ENCODE peak calls at places on chromosomes 12 and 14, in eight cellular contexts. I, H, L, W, F, D, G and O are unnamed samples.

GRCh38 chr12:6635375-6635855 is 344 bp downstream of the LPAR5 start:
- DNase-seq in D (no peak), H (peak; percentile 42), L (no peak), F (no peak), G (peak; percentile 35), W (no peak), I (no peak), O (no peak)

GRCh38 chr14:70130498-70130897 is 58.3 kb downstream of the SLC8A3 start:
- DNase-seq in L (no peak), H (no peak), D (no peak), I (no peak), G (no peak), W (no peak), F (no peak), O (no peak)

GRCh38 chr12:80857311-80857710 is 80.4 kb downstream of the LIN7A start:
- DNase-seq in F (no peak), H (no peak), W (no peak), G (no peak), I (no peak), L (no peak), D (peak; percentile 84), O (no peak)

GRCh38 chr12:82912406-82912805 is 225.7 kb downstream of the TMTC2 start:
- DNase-seq in H (no peak), D (peak; percentile 44), L (no peak), W (no peak), F (no peak), G (no peak), I (no peak), O (no peak)

GRCh38 chr12:46268349-46268616 is 560 bp downstream of the SLC38A1 start:
- DNase-seq in F (no peak), D (no peak), G (no peak), L (no peak), I (no peak), H (no peak), W (no peak), O (no peak)

GRCh38 chr12:89665556-89665955 is 43.1 kb downstream of the ATP2B1 start:
- DNase-seq in G (no peak), F (no peak), D (no peak), L (peak; percentile 5), I (no peak), H (no peak), W (no peak), O (no peak)

GRCh38 chr12:32171211-32171610 is 64.6 kb downstream of the BICD1 start:
- DNase-seq in F (no peak), L (no peak), H (no peak), D (no peak), G (no peak), W (no peak), I (no peak), O (no peak)

GRCh38 chr14:89477391-89477790 is 60.4 kb upstream of the FOXN3 start:
- DNase-seq in H (no peak), L (no peak), F (peak; percentile 75), I (no peak), W (no peak), G (no peak), D (no peak), O (no peak)

GRCh38 chr12:66742508-66743367 is 63.9 kb upstream of the GRIP1 start:
- DNase-seq in W (no peak), I (no peak), H (peak; percentile 39), G (no peak), D (no peak), L (no peak), F (no peak), O (peak; percentile 26)

GRCh38 chr12:115619889-115620288 is 657.6 kb downstream of the MED13L start:
- DNase-seq in I (no peak), W (no peak), D (no peak), L (no peak), G (no peak), H (no peak), F (no peak), O (no peak)

GRCh38 chr12:2283910-2284309 is 231.1 kb downstream of the CACNA1C start:
- DNase-seq in D (peak; percentile 73), W (no peak), G (no peak), H (no peak), F (no peak), L (no peak), I (no peak), O (peak; percentile 31)

GRCh38 chr14:101167428-101167827 is 263.9 kb upstream of the RTL1 start:
- DNase-seq in W (no peak), L (no peak), G (no peak), D (no peak), H (no peak), I (no peak), F (no peak), O (peak; percentile 4)

GRCh38 chr12:32264995-32265394 is 134.4 kb upstream of the FGD4 start:
- DNase-seq in H (peak; percentile 4), D (no peak), I (no peak), G (no peak), W (no peak), F (no peak), L (peak; percentile 94), O (peak; percentile 73)

GRCh38 chr14:22564463-22564862 is 24.6 kb downstream of the DAD1 start:
- DNase-seq in I (no peak), F (no peak), G (no peak), H (no peak), D (no peak), W (no peak), L (no peak), O (no peak)

GRCh38 chr12:95173392-95174251 is 43.6 kb downstream of the FGD6 start:
- DNase-seq in D (peak; percentile 96), F (peak; percentile 88), H (no peak), W (no peak), L (peak; percentile 85), I (no peak), G (peak; percentile 69), O (no peak)

GRCh38 chr12:116594325-116595038 is 35.3 kb downstream of the MAP1LC3B2 start:
- DNase-seq in F (peak; percentile 62), H (peak; percentile 84), I (no peak), G (peak; percentile 59), W (no peak), D (no peak), L (no peak), O (peak; percentile 94)

GRCh38 chr12:111303531-111303930 is 65.4 kb downstream of the PHETA1 start:
- DNase-seq in D (no peak), I (no peak), W (no peak), H (no peak), F (no peak), L (no peak), G (no peak), O (no peak)

GRCh38 chr12:107184359-107184980 is 91.1 kb upstream of the CRY1 start:
- DNase-seq in F (no peak), L (no peak), I (no peak), D (no peak), W (no peak), G (no peak), H (no peak), O (no peak)

GRCh38 chr12:67042697-67043131 is 226.4 kb upstream of the CAND1 start:
- DNase-seq in F (no peak), I (no peak), L (no peak), D (peak; percentile 74), G (no peak), W (no peak), H (no peak), O (no peak)

GRCh38 chr14:70776197-70776596 is 33.1 kb downstream of the MAP3K9 start:
- DNase-seq in H (no peak), W (no peak), I (no peak), G (no peak), L (no peak), F (no peak), D (no peak), O (no peak)

GRCh38 chr12:68958337-68958736 is 25.4 kb upstream of the CPM start:
- DNase-seq in W (no peak), G (no peak), I (no peak), L (no peak), F (no peak), D (no peak), H (no peak), O (no peak)

GRCh38 chr14:24695265-24696241 is 61.6 kb upstream of the GZMB start:
- DNase-seq in W (no peak), H (peak; percentile 62), G (no peak), F (peak; percentile 35), D (no peak), L (no peak), I (no peak), O (peak; percentile 89)

GRCh38 chr14:86799244-86799647 is 1193.7 kb downstream of the GALC start:
- DNase-seq in F (peak; percentile 24), D (peak; percentile 98), W (no peak), H (no peak), L (no peak), I (peak; percentile 69), G (no peak), O (peak; percentile 35)

GRCh38 chr12:95545731-95546490 is 5.4 kb downstream of the USP44 start:
- DNase-seq in W (no peak), D (no peak), F (no peak), H (no peak), L (peak; percentile 75), G (no peak), I (no peak), O (no peak)

GRCh38 chr12:47838286-47838931 is 18.7 kb upstream of the HDAC7 start:
- DNase-seq in F (peak; percentile 45), G (no peak), I (no peak), L (peak; percentile 74), W (no peak), H (no peak), D (no peak), O (peak; percentile 20)

GRCh38 chr14:45065540-45065939 is 18.4 kb upstream of the PRPF39 start:
- DNase-seq in I (no peak), H (no peak), W (no peak), D (peak; percentile 53), L (no peak), F (no peak), G (no peak), O (no peak)

GRCh38 chr12:55044135-55044534 is 24.4 kb downstream of the NEUROD4 start:
- DNase-seq in L (no peak), H (no peak), D (no peak), G (no peak), F (no peak), I (no peak), W (no peak), O (no peak)

GRCh38 chr12:71710276-71711125 is 24.6 kb downstream of the TMEM19 start:
- DNase-seq in G (no peak), H (no peak), D (peak; percentile 93), L (peak; percentile 47), I (peak; percentile 63), W (no peak), F (no peak), O (no peak)

GRCh38 chr12:80745851-80746250 is 29.1 kb downstream of the MYF5 start:
- DNase-seq in D (no peak), W (no peak), I (no peak), G (no peak), F (no peak), L (no peak), H (no peak), O (no peak)

GRCh38 chr12:58540480-58541299 is 379.6 kb downstream of the LRIG3 start:
- DNase-seq in I (peak; percentile 61), W (peak; percentile 30), G (peak; percentile 64), L (peak; percentile 89), F (peak; percentile 76), H (no peak), D (peak; percentile 83), O (peak; percentile 80)

GRCh38 chr12:6135071-6135470 is 10.6 kb upstream of the VWF start:
- DNase-seq in G (no peak), D (peak; percentile 53), I (no peak), F (no peak), W (no peak), L (peak; percentile 71), H (no peak), O (no peak)